ENCODE peak calls at places on chromosomes 2 and 18, in nine cellular contexts. V, M, S, N, I, C, D, E and H are unnamed samples.

GRCh38 chr2:46020416-46020815 is 276.8 kb upstream of the EPAS1 start:
- DNase-seq in C (no peak), V (no peak), S (no peak), E (no peak), D (no peak), N (no peak), I (no peak), M (peak), H (no peak)

GRCh38 chr2:30267576-30267975 is 36.2 kb downstream of the LBH start:
- DNase-seq in C (no peak), E (no peak), I (no peak), D (no peak), S (no peak), V (no peak), M (no peak), N (no peak), H (no peak)

GRCh38 chr2:222442665-222443064 is 18.3 kb downstream of the SGPP2 start:
- DNase-seq in V (no peak), M (no peak), I (no peak), C (no peak), N (no peak), D (no peak), E (no peak), S (no peak), H (no peak)

GRCh38 chr2:102303589-102303988 is 7.8 kb upstream of the IL1RL1 start:
- DNase-seq in C (no peak), I (no peak), E (no peak), M (no peak), N (no peak), S (no peak), V (no peak), D (no peak), H (no peak)

GRCh38 chr18:32677578-32677977 is 95.2 kb downstream of the KLHL14 start:
- DNase-seq in I (no peak), D (no peak), E (no peak), S (no peak), N (no peak), C (no peak), M (no peak), V (no peak), H (no peak)

GRCh38 chr2:37625156-37625555 is 46.3 kb downstream of the CDC42EP3 start:
- DNase-seq in I (peak), C (no peak), D (no peak), V (no peak), N (no peak), E (no peak), M (peak), S (no peak), H (no peak)

GRCh38 chr2:118835739-118836410 is 11.6 kb downstream of the EN1 start:
- DNase-seq in M (peak), N (no peak), D (no peak), C (no peak), E (no peak), V (no peak), I (no peak), S (no peak), H (no peak)

GRCh38 chr2:8500124-8501054 is 181.5 kb upstream of the ID2 start:
- DNase-seq in E (no peak), I (peak), N (peak), M (no peak), D (no peak), C (no peak), V (no peak), S (no peak), H (no peak)

GRCh38 chr2:164847966-164848365 is 6.3 kb upstream of the COBLL1 start:
- DNase-seq in D (no peak), S (no peak), I (peak), C (no peak), E (no peak), V (no peak), N (peak), M (no peak), H (no peak)

GRCh38 chr2:120833127-120833675 is 97.5 kb downstream of the GLI2 start:
- DNase-seq in D (no peak), C (no peak), S (no peak), E (no peak), I (no peak), N (no peak), V (no peak), M (no peak), H (no peak)

GRCh38 chr2:100785621-100786296 is 34.2 kb upstream of the NPAS2 start:
- DNase-seq in C (no peak), V (peak), M (no peak), N (no peak), D (no peak), I (no peak), E (no peak), S (no peak), H (no peak)

GRCh38 chr18:78814321-78814720 is 165.3 kb upstream of the SALL3 start:
- DNase-seq in D (no peak), S (no peak), M (no peak), E (no peak), C (no peak), V (no peak), I (no peak), N (no peak), H (no peak)

GRCh38 chr2:178891265-178891958 is 84.2 kb upstream of the TTN start:
- DNase-seq in N (peak), V (peak), I (peak), C (peak), S (peak), M (peak), D (no peak), E (no peak), H (peak)

GRCh38 chr2:235952714-235953113 is 215.5 kb downstream of the GBX2 start:
- DNase-seq in D (no peak), E (no peak), M (no peak), V (no peak), S (no peak), N (no peak), I (no peak), C (no peak), H (no peak)

GRCh38 chr2:16224298-16225045 is 284.1 kb downstream of the MYCN start:
- DNase-seq in E (no peak), D (no peak), M (no peak), N (no peak), C (no peak), I (no peak), V (no peak), S (no peak), H (no peak)

GRCh38 chr2:146489386-146489785 is 1355.4 kb upstream of the ACVR2A start:
- DNase-seq in E (no peak), D (no peak), C (no peak), V (no peak), N (no peak), I (peak), S (no peak), M (no peak), H (no peak)

GRCh38 chr2:54942373-54942772 is 107.9 kb downstream of the RTN4 start:
- DNase-seq in E (no peak), C (no peak), V (no peak), M (no peak), D (no peak), N (no peak), I (no peak), S (peak), H (no peak)

GRCh38 chr2:5933669-5934068 is 241.5 kb downstream of the SOX11 start:
- DNase-seq in M (no peak), C (no peak), I (no peak), E (no peak), V (no peak), D (no peak), N (no peak), S (no peak), H (no peak)

GRCh38 chr2:206774871-206775270 is 9.5 kb downstream of the FASTKD2 start:
- DNase-seq in E (no peak), N (no peak), D (no peak), V (no peak), M (no peak), I (no peak), C (no peak), S (no peak), H (no peak)

GRCh38 chr18:34576622-34577021 is 133.5 kb upstream of the DTNA start:
- DNase-seq in M (no peak), N (no peak), I (no peak), E (no peak), V (no peak), D (no peak), S (no peak), C (no peak), H (no peak)

GRCh38 chr2:68912732-68913131 is 40.0 kb downstream of the GKN2 start:
- DNase-seq in I (no peak), M (no peak), S (peak), V (no peak), N (no peak), D (no peak), C (peak), E (no peak), H (peak)

GRCh38 chr2:132577693-132578092 is 92.3 kb downstream of the LYPD1 start:
- DNase-seq in M (no peak), V (no peak), N (no peak), I (no peak), D (no peak), E (no peak), S (no peak), C (peak), H (peak)